ENCODE peak calls at places on chromosomes 1 and 21, in six cellular contexts. U, Q, G, E, T and V are unnamed samples.

GRCh38 chr1:36450270-36450918 is at the start of gene OSCP1:
- DNase-seq in E (peak; percentile 86), G (peak; percentile 96), U (peak; percentile 92), Q (peak; percentile 98), T (peak; percentile 92), V (peak; percentile 81)

GRCh38 chr1:59223943-59224639 is 72.8 kb upstream of the FGGY start:
- DNase-seq in T (no peak), Q (peak; percentile 68), U (no peak), E (no peak), G (no peak), V (no peak)

GRCh38 chr1:203630697-203631096 is 4.1 kb downstream of the ATP2B4 start:
- DNase-seq in E (no peak), U (no peak), T (no peak), G (no peak), Q (peak; percentile 30), V (no peak)

GRCh38 chr1:236083650-236084385 is 18.9 kb upstream of the NID1 start:
- DNase-seq in Q (peak; percentile 50), G (peak; percentile 41), U (peak; percentile 83), T (peak; percentile 39), E (no peak), V (no peak)

GRCh38 chr1:186043276-186043675 is 309.1 kb downstream of the HMCN1 start:
- DNase-seq in U (no peak), Q (no peak), E (no peak), T (no peak), G (no peak), V (no peak)

GRCh38 chr21:35376406-35377135 is 327.5 kb upstream of the RUNX1 start:
- DNase-seq in E (no peak), G (peak; percentile 52), T (no peak), Q (no peak), U (no peak), V (no peak)

GRCh38 chr1:22884806-22885559 is 87.7 kb downstream of the LACTBL1 start:
- DNase-seq in G (no peak), T (no peak), Q (no peak), E (no peak), U (no peak), V (no peak)

GRCh38 chr1:162846256-162847212 is 14.4 kb downstream of the CCDC190 start:
- DNase-seq in T (no peak), Q (no peak), U (no peak), E (no peak), G (peak; percentile 87), V (no peak)

GRCh38 chr1:48005254-48006162 is 8.3 kb upstream of the TRABD2B start:
- DNase-seq in T (no peak), G (no peak), Q (no peak), E (no peak), U (no peak), V (no peak)

GRCh38 chr1:182087304-182087703 is 25.8 kb upstream of the ZNF648 start:
- DNase-seq in G (no peak), E (no peak), Q (no peak), T (no peak), U (no peak), V (peak; percentile 72)

GRCh38 chr1:239831577-239832355 is 259.9 kb upstream of the FMN2 start:
- DNase-seq in T (no peak), E (no peak), Q (no peak), U (no peak), G (no peak), V (no peak)

GRCh38 chr1:180626711-180627110 is 5.1 kb upstream of the XPR1 start:
- DNase-seq in G (no peak), Q (no peak), T (no peak), E (no peak), U (no peak), V (no peak)

GRCh38 chr1:36530791-36531190 is 48.1 kb upstream of the CSF3R start:
- DNase-seq in U (no peak), G (no peak), Q (no peak), E (no peak), T (no peak), V (no peak)

GRCh38 chr1:108813326-108813725 is 43.6 kb downstream of the AKNAD1 start:
- DNase-seq in T (no peak), U (no peak), E (no peak), Q (no peak), G (no peak), V (no peak)

GRCh38 chr1:113123737-113124136 is 50.7 kb downstream of the LRIG2 start:
- DNase-seq in Q (peak; percentile 47), T (no peak), U (no peak), E (no peak), G (peak; percentile 74), V (no peak)

GRCh38 chr1:165633624-165634023 is 2.6 kb downstream of the MGST3 start:
- DNase-seq in E (no peak), Q (peak; percentile 42), T (no peak), G (peak; percentile 51), U (peak; percentile 7), V (no peak)

GRCh38 chr1:34262921-34263320 is 86.2 kb downstream of the C1orf94 start:
- DNase-seq in U (no peak), T (no peak), G (no peak), Q (no peak), E (no peak), V (no peak)

GRCh38 chr1:36560621-36561364 is 78.1 kb upstream of the CSF3R start:
- DNase-seq in G (no peak), Q (no peak), T (no peak), E (no peak), U (no peak), V (no peak)

GRCh38 chr21:17976139-17976538 is 157.0 kb upstream of the C21orf91 start:
- DNase-seq in E (no peak), G (no peak), Q (no peak), T (no peak), U (no peak), V (no peak)

GRCh38 chr1:86382878-86383277 is 13.2 kb downstream of the ODF2L start:
- DNase-seq in T (no peak), U (no peak), G (no peak), Q (peak; percentile 51), E (no peak), V (no peak)

GRCh38 chr1:65434760-65435159 is 14.3 kb downstream of the LEPR start:
- DNase-seq in G (peak; percentile 31), Q (no peak), U (peak; percentile 84), T (no peak), E (no peak), V (no peak)

GRCh38 chr21:39156024-39156423 is 27.2 kb downstream of the PSMG1 start:
- DNase-seq in Q (no peak), T (no peak), E (no peak), U (no peak), G (peak; percentile 84), V (no peak)

GRCh38 chr1:59421232-59421920 is 124.5 kb downstream of the FGGY start:
- DNase-seq in Q (no peak), T (no peak), G (no peak), U (no peak), E (no peak), V (no peak)

GRCh38 chr1:51063121-51063520 is 38.9 kb upstream of the C1orf185 start:
- DNase-seq in E (no peak), U (peak; percentile 87), G (peak; percentile 99), T (no peak), Q (peak; percentile 86), V (no peak)

GRCh38 chr1:184912392-184912791 is 61.9 kb downstream of the NIBAN1 start:
- DNase-seq in E (no peak), Q (no peak), U (peak; percentile 51), T (no peak), G (peak; percentile 13), V (no peak)

GRCh38 chr1:184596950-184597651 is 157.6 kb downstream of the EDEM3 start:
- DNase-seq in G (no peak), U (no peak), Q (no peak), E (no peak), T (no peak), V (no peak)

GRCh38 chr1:220300442-220301121 is 28.3 kb upstream of the RAB3GAP2 start:
- DNase-seq in T (peak; percentile 39), E (no peak), U (peak; percentile 76), G (peak; percentile 93), Q (peak; percentile 96), V (no peak)

GRCh38 chr1:93148001-93148400 is 32.2 kb downstream of the TMED5 start:
- DNase-seq in G (peak; percentile 11), T (no peak), Q (peak; percentile 22), E (no peak), U (no peak), V (no peak)

GRCh38 chr1:214791961-214792360 is 189.0 kb downstream of the CENPF start:
- DNase-seq in G (peak; percentile 77), T (no peak), E (no peak), Q (peak; percentile 32), U (no peak), V (no peak)

GRCh38 chr1:184792450-184792969 is 37.9 kb upstream of the EDEM3 start:
- DNase-seq in G (peak; percentile 99), U (peak; percentile 98), E (no peak), Q (peak; percentile 93), T (no peak), V (peak; percentile 20)

GRCh38 chr1:113048064-113048463 is 24.9 kb upstream of the LRIG2 start:
- DNase-seq in Q (no peak), E (no peak), G (no peak), T (no peak), U (no peak), V (no peak)

GRCh38 chr1:21818661-21819060 is 6.6 kb downstream of the LDLRAD2 start:
- DNase-seq in T (peak; percentile 14), U (no peak), Q (peak; percentile 49), G (no peak), E (peak; percentile 14), V (peak; percentile 32)

GRCh38 chr1:96256391-96256790 is 465.2 kb upstream of the PTBP2 start:
- DNase-seq in Q (peak; percentile 55), G (no peak), U (no peak), E (no peak), T (no peak), V (no peak)

GRCh38 chr1:77925536-77925935 is 37.1 kb downstream of the NEXN start:
- DNase-seq in U (no peak), E (no peak), Q (peak; percentile 68), G (peak; percentile 66), T (no peak), V (no peak)
- H3K4me3 ChIP-seq in U (no peak overlapping the region), E (no peak overlapping the region), Q (no peak overlapping the region), G (no peak overlapping the region), T (no peak overlapping the region), V (no peak overlapping the region)

GRCh38 chr1:201958348-201958747 is 3.0 kb downstream of the TIMM17A start:
- DNase-seq in G (no peak), Q (no peak), T (no peak), U (no peak), E (no peak), V (no peak)
- H3K4me3 ChIP-seq in G (no peak overlapping the region), Q (no peak overlapping the region), T (no peak overlapping the region), U (no peak overlapping the region), E (no peak overlapping the region), V (no peak overlapping the region)

GRCh38 chr1:209685835-209686234 is 10.6 kb downstream of the G0S2 start:
- DNase-seq in T (no peak), U (peak; percentile 52), Q (no peak), E (no peak), G (no peak), V (peak; percentile 73)
- H3K4me3 ChIP-seq in T (no peak overlapping the region), U (no peak overlapping the region), Q (no peak overlapping the region), E (peak overlapping the region; percentile 12), G (no peak overlapping the region), V (no peak overlapping the region)

GRCh38 chr1:31531177-31532000 is 44.9 kb upstream of the TINAGL1 start:
- DNase-seq in U (peak; percentile 76), E (no peak), T (no peak), Q (peak; percentile 65), G (peak; percentile 80), V (no peak)
- H3K4me3 ChIP-seq in U (no peak overlapping the region), E (no peak overlapping the region), T (no peak overlapping the region), Q (no peak overlapping the region), G (no peak overlapping the region), V (no peak overlapping the region)

GRCh38 chr1:232551281-232551835 is 78.6 kb downstream of the SIPA1L2 start:
- DNase-seq in Q (no peak), G (peak; percentile 51), T (no peak), E (no peak), U (no peak), V (no peak)
- H3K4me3 ChIP-seq in Q (no peak overlapping the region), G (no peak overlapping the region), T (no peak overlapping the region), E (no peak overlapping the region), U (no peak overlapping the region), V (no peak overlapping the region)